ENCODE peak calls at places on chromosomes 11 and 22, in six cellular contexts. One of them, this sample, is unnamed. For H3K27me3 and H3K4me1, the result is how much of the 10 kb centered on the place peaks cover.

GRCh38 chr11:86089659-86090058 is 20.8 kb upstream of the PICALM start:
- DNase-seq in cardiac muscle cell: peak
- DNase-seq in suprapubic skin: no peak
- DNase-seq in lung: no peak
- DNase-seq in neuronal stem cell: no peak
- DNase-seq in endothelial cell of umbilical vein: no peak
- DNase-seq in this sample: no peak

GRCh38 chr11:127073621-127074020 is 73.1 kb upstream of the KIRREL3 start:
- DNase-seq in suprapubic skin: no peak
- DNase-seq in endothelial cell of umbilical vein: no peak
- DNase-seq in cardiac muscle cell: no peak
- DNase-seq in neuronal stem cell: no peak
- DNase-seq in lung: no peak
- DNase-seq in this sample: no peak

GRCh38 chr11:71580057-71581003 is 2.3 kb downstream of the KRTAP5-11 start:
- DNase-seq in suprapubic skin: no peak
- DNase-seq in endothelial cell of umbilical vein: peak
- DNase-seq in lung: peak
- DNase-seq in cardiac muscle cell: peak
- DNase-seq in neuronal stem cell: peak
- DNase-seq in this sample: peak

GRCh38 chr22:30423296-30423958 is 2.1 kb upstream of the MTFP1 start:
- DNase-seq in cardiac muscle cell: no peak
- DNase-seq in suprapubic skin: peak
- DNase-seq in endothelial cell of umbilical vein: no peak
- DNase-seq in lung: peak
- DNase-seq in neuronal stem cell: no peak
- DNase-seq in this sample: peak

GRCh38 chr11:120134106-120134930 is 3.6 kb downstream of the TRIM29 start:
- DNase-seq in endothelial cell of umbilical vein: no peak
- DNase-seq in lung: no peak
- DNase-seq in suprapubic skin: peak
- DNase-seq in neuronal stem cell: no peak
- DNase-seq in cardiac muscle cell: no peak
- DNase-seq in this sample: peak

GRCh38 chr11:73862971-73863370 is 13.7 kb downstream of the COA4 start:
- DNase-seq in cardiac muscle cell: no peak
- DNase-seq in lung: no peak
- DNase-seq in neuronal stem cell: no peak
- DNase-seq in suprapubic skin: no peak
- DNase-seq in endothelial cell of umbilical vein: no peak
- DNase-seq in this sample: no peak

GRCh38 chr11:8003187-8003586 is 16.1 kb downstream of the EIF3F start:
- DNase-seq in suprapubic skin: no peak
- DNase-seq in neuronal stem cell: no peak
- DNase-seq in cardiac muscle cell: no peak
- DNase-seq in lung: no peak
- DNase-seq in endothelial cell of umbilical vein: no peak
- DNase-seq in this sample: no peak

GRCh38 chr11:86814775-86815174 is 14.4 kb downstream of the PRSS23 start:
- DNase-seq in cardiac muscle cell: no peak
- DNase-seq in neuronal stem cell: no peak
- DNase-seq in lung: no peak
- DNase-seq in endothelial cell of umbilical vein: peak
- DNase-seq in suprapubic skin: no peak
- DNase-seq in this sample: no peak

GRCh38 chr11:18776324-18776723 is 15.3 kb downstream of the PTPN5 start:
- DNase-seq in endothelial cell of umbilical vein: no peak
- DNase-seq in suprapubic skin: no peak
- DNase-seq in neuronal stem cell: no peak
- DNase-seq in cardiac muscle cell: no peak
- DNase-seq in lung: no peak
- DNase-seq in this sample: no peak

GRCh38 chr11:61160487-61161189 is 588 bp downstream of the VPS37C start:
- DNase-seq in cardiac muscle cell: no peak
- DNase-seq in lung: no peak
- DNase-seq in suprapubic skin: no peak
- DNase-seq in neuronal stem cell: no peak
- DNase-seq in endothelial cell of umbilical vein: peak
- DNase-seq in this sample: no peak

GRCh38 chr11:62799486-62799885 is 5.8 kb downstream of the NXF1 start:
- DNase-seq in lung: no peak
- DNase-seq in suprapubic skin: no peak
- DNase-seq in endothelial cell of umbilical vein: no peak
- DNase-seq in cardiac muscle cell: no peak
- DNase-seq in neuronal stem cell: no peak
- DNase-seq in this sample: no peak

GRCh38 chr11:63783925-63784592 is 15.5 kb upstream of the ZFTA start:
- DNase-seq in lung: no peak
- DNase-seq in cardiac muscle cell: no peak
- DNase-seq in neuronal stem cell: no peak
- DNase-seq in suprapubic skin: no peak
- DNase-seq in endothelial cell of umbilical vein: no peak
- DNase-seq in this sample: no peak

GRCh38 chr22:40030026-40030756 is 35.4 kb downstream of the FAM83F start:
- DNase-seq in neuronal stem cell: no peak
- DNase-seq in lung: no peak
- DNase-seq in cardiac muscle cell: no peak
- DNase-seq in suprapubic skin: no peak
- DNase-seq in endothelial cell of umbilical vein: no peak
- DNase-seq in this sample: no peak

GRCh38 chr11:12329797-12330196 is 47.6 kb upstream of the PARVA start:
- DNase-seq in endothelial cell of umbilical vein: no peak
- DNase-seq in neuronal stem cell: no peak
- DNase-seq in cardiac muscle cell: no peak
- DNase-seq in lung: no peak
- DNase-seq in suprapubic skin: no peak
- DNase-seq in this sample: peak

GRCh38 chr22:49796596-49797270 is 30.9 kb downstream of the BRD1 start:
- DNase-seq in cardiac muscle cell: no peak
- DNase-seq in endothelial cell of umbilical vein: no peak
- DNase-seq in suprapubic skin: no peak
- DNase-seq in lung: no peak
- DNase-seq in neuronal stem cell: no peak
- DNase-seq in this sample: no peak

GRCh38 chr22:49799431-49800075 is 28.1 kb downstream of the BRD1 start:
- DNase-seq in neuronal stem cell: no peak
- DNase-seq in lung: no peak
- DNase-seq in suprapubic skin: no peak
- DNase-seq in cardiac muscle cell: no peak
- DNase-seq in endothelial cell of umbilical vein: no peak
- DNase-seq in this sample: no peak

GRCh38 chr22:49800408-49801238 is 27.1 kb downstream of the BRD1 start:
- DNase-seq in suprapubic skin: no peak
- DNase-seq in endothelial cell of umbilical vein: no peak
- DNase-seq in neuronal stem cell: no peak
- DNase-seq in lung: no peak
- DNase-seq in cardiac muscle cell: no peak
- DNase-seq in this sample: no peak

GRCh38 chr22:49797706-49798105 is 30.0 kb downstream of the BRD1 start:
- DNase-seq in suprapubic skin: no peak
- DNase-seq in endothelial cell of umbilical vein: no peak
- DNase-seq in neuronal stem cell: no peak
- DNase-seq in cardiac muscle cell: no peak
- DNase-seq in lung: no peak
- DNase-seq in this sample: no peak

DNA sequence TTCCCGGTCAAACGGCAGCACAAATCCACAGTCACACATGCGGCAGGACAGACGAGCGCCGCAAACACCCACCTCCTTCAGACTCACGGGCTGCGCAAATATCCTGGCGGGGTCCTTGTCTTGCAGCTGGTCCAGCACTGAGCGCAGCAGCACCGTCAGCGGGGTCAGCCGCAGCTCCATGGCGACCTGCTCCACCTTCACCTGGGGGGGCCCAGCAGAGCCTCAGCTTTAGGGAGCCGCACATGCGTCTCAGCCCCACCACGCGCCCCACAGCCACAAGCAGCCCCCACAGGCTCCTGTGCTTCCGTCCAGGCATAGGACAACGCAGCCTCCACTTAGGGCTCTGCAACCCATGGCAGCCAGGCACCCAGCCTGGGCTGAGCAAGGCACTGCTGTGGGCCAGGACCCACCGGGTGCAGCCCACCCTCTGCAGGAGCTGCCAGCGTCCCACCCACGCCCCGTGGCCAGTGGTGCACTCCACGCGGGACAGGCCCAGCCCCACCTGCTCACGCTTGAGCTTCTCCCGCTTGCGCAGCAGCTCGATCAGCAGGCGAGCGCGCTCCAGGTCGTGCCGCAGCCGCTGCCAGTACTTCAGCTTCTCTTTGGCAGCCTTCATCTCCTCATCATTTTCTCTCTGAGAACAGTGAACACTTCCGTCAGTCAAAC is 29.1 kb downstream of the BRD1 start:
- DNase-seq in neuronal stem cell: no peak
- DNase-seq in endothelial cell of umbilical vein: no peak
- DNase-seq in cardiac muscle cell: no peak
- DNase-seq in suprapubic skin: no peak
- DNase-seq in lung: no peak
- DNase-seq in this sample: no peak
- H3K4me3 ChIP-seq in neuronal stem cell: no peak
- H3K4me3 ChIP-seq in endothelial cell of umbilical vein: no peak
- H3K4me3 ChIP-seq in cardiac muscle cell: no peak
- H3K4me3 ChIP-seq in suprapubic skin: no peak
- H3K4me3 ChIP-seq in lung: no peak
- H3K4me3 ChIP-seq in this sample: no peak

GRCh38 chr22:20423636-20424511 is 13.8 kb downstream of the SCARF2 start:
- DNase-seq in cardiac muscle cell: no peak
- DNase-seq in suprapubic skin: no peak
- DNase-seq in lung: no peak
- DNase-seq in endothelial cell of umbilical vein: no peak
- DNase-seq in neuronal stem cell: no peak
- DNase-seq in this sample: no peak
- H3K27me3 ChIP-seq in cardiac muscle cell: under half
- H3K27me3 ChIP-seq in suprapubic skin: under half
- H3K27me3 ChIP-seq in lung: under half
- H3K27me3 ChIP-seq in endothelial cell of umbilical vein: under half
- H3K27me3 ChIP-seq in neuronal stem cell: under half
- H3K27me3 ChIP-seq in this sample: under half

DNA sequence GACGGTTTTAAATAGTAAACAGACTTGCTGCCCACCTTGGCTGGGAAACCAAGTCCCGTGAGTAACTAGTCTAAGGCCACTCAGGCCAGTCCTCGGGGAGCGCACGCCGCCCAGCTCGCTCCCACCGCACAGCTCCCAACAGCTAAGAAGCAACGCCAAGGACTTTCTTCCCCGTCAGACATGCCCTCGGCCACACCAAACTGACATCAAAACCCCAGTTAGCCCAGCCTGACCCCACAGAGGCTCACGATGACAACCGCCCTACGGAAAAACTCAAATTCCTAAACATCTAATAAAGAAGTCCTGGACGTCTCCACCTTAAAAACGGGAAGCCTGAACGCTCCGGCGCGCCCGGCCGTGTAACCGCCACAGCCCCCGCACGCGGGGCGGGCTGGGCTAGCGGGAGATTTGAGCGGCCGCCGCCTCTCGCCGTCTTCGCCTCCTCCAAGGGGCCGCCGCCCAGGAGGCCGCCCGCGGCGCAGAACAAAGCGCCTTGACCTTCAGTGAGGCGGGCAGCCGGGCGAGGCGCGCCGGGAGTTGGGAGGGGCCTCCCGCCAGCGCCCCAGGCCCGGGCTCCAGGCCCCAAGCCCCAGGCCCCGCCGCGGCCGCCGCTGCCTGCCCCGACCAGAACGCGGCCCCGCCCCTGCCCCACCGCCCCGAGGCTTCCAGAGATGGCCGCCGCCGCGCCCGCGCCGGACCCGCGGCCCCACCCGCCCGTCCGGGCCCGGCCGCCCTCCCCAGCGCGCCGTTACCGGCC is 474 bp downstream of the NAP1L4 start:
- DNase-seq in neuronal stem cell: peak
- DNase-seq in endothelial cell of umbilical vein: peak
- DNase-seq in lung: peak
- DNase-seq in cardiac muscle cell: peak
- DNase-seq in suprapubic skin: peak
- DNase-seq in this sample: no peak
- H3K4me1 ChIP-seq in neuronal stem cell: under half
- H3K4me1 ChIP-seq in endothelial cell of umbilical vein: under half
- H3K4me1 ChIP-seq in lung: under half
- H3K4me1 ChIP-seq in cardiac muscle cell: under half
- H3K4me1 ChIP-seq in suprapubic skin: half or more
- H3K4me1 ChIP-seq in this sample: under half

GRCh38 chr22:41446639-41447434 is at the start of gene TOB2:
- DNase-seq in endothelial cell of umbilical vein: peak
- DNase-seq in lung: peak
- DNase-seq in cardiac muscle cell: peak
- DNase-seq in neuronal stem cell: peak
- DNase-seq in suprapubic skin: peak
- DNase-seq in this sample: peak

GRCh38 chr22:41445171-41446056 is 1.2 kb downstream of the TOB2 start:
- DNase-seq in lung: peak
- DNase-seq in cardiac muscle cell: no peak
- DNase-seq in suprapubic skin: no peak
- DNase-seq in neuronal stem cell: peak
- DNase-seq in endothelial cell of umbilical vein: peak
- DNase-seq in this sample: no peak

GRCh38 chr22:41446057-41446501 is 522 bp downstream of the TOB2 start:
- DNase-seq in endothelial cell of umbilical vein: peak
- DNase-seq in neuronal stem cell: peak
- DNase-seq in cardiac muscle cell: no peak
- DNase-seq in lung: peak
- DNase-seq in suprapubic skin: no peak
- DNase-seq in this sample: peak

GRCh38 chr22:41444360-41445170 is 2.0 kb downstream of the TOB2 start:
- DNase-seq in endothelial cell of umbilical vein: peak
- DNase-seq in cardiac muscle cell: peak
- DNase-seq in suprapubic skin: peak
- DNase-seq in neuronal stem cell: peak
- DNase-seq in lung: peak
- DNase-seq in this sample: peak

DNA sequence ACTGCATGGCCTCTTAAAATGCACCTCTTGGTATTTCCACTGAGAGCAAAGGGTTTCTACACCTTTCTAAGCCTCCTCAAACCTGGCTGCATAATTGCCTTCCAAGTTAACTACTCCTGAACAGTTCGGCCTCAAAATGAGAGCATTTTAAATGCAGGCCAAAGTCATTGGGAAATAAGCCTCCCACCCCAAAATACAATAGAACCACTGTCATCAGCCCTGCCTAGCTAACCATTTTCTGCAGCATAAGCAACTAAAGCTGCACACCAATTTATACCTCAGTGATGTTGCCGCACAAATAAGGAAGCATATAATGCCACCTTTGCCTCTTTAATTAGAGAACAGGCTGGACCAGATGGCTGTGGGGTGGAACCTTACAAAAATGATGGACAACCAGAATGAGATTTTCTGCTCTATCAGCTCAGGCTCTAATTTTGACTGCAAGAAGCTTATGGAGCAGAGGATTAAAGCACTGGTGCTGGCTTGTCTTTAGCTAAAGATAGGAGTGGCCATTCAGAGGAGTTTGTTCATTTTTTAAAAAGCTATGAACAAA is 4.3 kb downstream of the TOB2 start:
- DNase-seq in endothelial cell of umbilical vein: no peak
- DNase-seq in neuronal stem cell: no peak
- DNase-seq in suprapubic skin: no peak
- DNase-seq in lung: no peak
- DNase-seq in cardiac muscle cell: no peak
- DNase-seq in this sample: no peak
- H3K4me3 ChIP-seq in endothelial cell of umbilical vein: no peak
- H3K4me3 ChIP-seq in neuronal stem cell: no peak
- H3K4me3 ChIP-seq in suprapubic skin: no peak
- H3K4me3 ChIP-seq in lung: no peak
- H3K4me3 ChIP-seq in cardiac muscle cell: no peak
- H3K4me3 ChIP-seq in this sample: no peak

GRCh38 chr11:1395773-1396374 is 6.1 kb downstream of the BRSK2 start:
- DNase-seq in cardiac muscle cell: no peak
- DNase-seq in endothelial cell of umbilical vein: no peak
- DNase-seq in suprapubic skin: no peak
- DNase-seq in neuronal stem cell: no peak
- DNase-seq in lung: no peak
- DNase-seq in this sample: no peak
- H3K27me3 ChIP-seq in cardiac muscle cell: under half
- H3K27me3 ChIP-seq in endothelial cell of umbilical vein: under half
- H3K27me3 ChIP-seq in suprapubic skin: half or more
- H3K27me3 ChIP-seq in neuronal stem cell: under half
- H3K27me3 ChIP-seq in lung: under half
- H3K27me3 ChIP-seq in this sample: under half